ENCODE peak calls at places on chromosomes 13 and 19, in six cellular contexts. U, C, G, A, Y and H are unnamed samples.

GRCh38 chr13:71240906-71241305 is 626.1 kb downstream of the DACH1 start:
- DNase-seq in U (peak; percentile 41), C (no peak), G (no peak), A (no peak), Y (no peak), H (no peak)

GRCh38 chr19:42135836-42136235 is 3.6 kb upstream of the POU2F2 start:
- DNase-seq in U (no peak), C (no peak), G (no peak), A (no peak), Y (no peak), H (no peak)

GRCh38 chr13:30376426-30377311 is 45.6 kb upstream of the UBE2L5 start:
- DNase-seq in U (no peak), C (no peak), G (no peak), A (no peak), Y (peak; percentile 92), H (peak; percentile 60)

GRCh38 chr13:102097708-102098107 is 304.1 kb downstream of the FGF14 start:
- DNase-seq in U (no peak), C (no peak), G (no peak), A (no peak), Y (no peak), H (no peak)

GRCh38 chr19:7497292-7497691 is 8.5 kb upstream of the PEX11G start:
- DNase-seq in U (peak; percentile 72), C (no peak), G (no peak), A (no peak), Y (peak; percentile 47), H (no peak)

GRCh38 chr19:38658462-38659306 is 11.2 kb downstream of the ACTN4 start:
- DNase-seq in U (no peak), C (peak; percentile 71), G (no peak), A (peak; percentile 98), Y (no peak), H (no peak)

GRCh38 chr19:36140289-36141038 is 598 bp downstream of the CAPNS1 start:
- DNase-seq in U (peak; percentile 73), C (peak; percentile 36), G (peak; percentile 28), A (no peak), Y (peak; percentile 50), H (no peak)

GRCh38 chr13:75587679-75588078 is 38.1 kb downstream of the UCHL3 start:
- DNase-seq in U (peak; percentile 15), C (no peak), G (no peak), A (no peak), Y (peak; percentile 63), H (no peak)

GRCh38 chr13:51397262-51397933 is 55.4 kb downstream of the INTS6 start:
- DNase-seq in U (peak; percentile 21), C (no peak), G (no peak), A (peak; percentile 44), Y (peak; percentile 12), H (no peak)

GRCh38 chr13:21069561-21070004 is 8.2 kb upstream of the LATS2 start:
- DNase-seq in U (no peak), C (no peak), G (peak; percentile 37), A (peak; percentile 88), Y (peak; percentile 29), H (no peak)

GRCh38 chr13:90800082-90800746 is 547.3 kb upstream of the MIR17HG start:
- DNase-seq in U (no peak), C (peak; percentile 48), G (peak; percentile 77), A (no peak), Y (no peak), H (no peak)

GRCh38 chr19:46786236-46787039 is 2.0 kb downstream of the SLC1A5 start:
- DNase-seq in U (peak; percentile 59), C (peak; percentile 69), G (peak; percentile 67), A (peak; percentile 66), Y (peak; percentile 91), H (peak; percentile 64)
- TF ChIP-seq CTCF in U (no peak), C (no peak), G (no peak), A (no peak), Y (no peak), H (no peak)

GRCh38 chr13:98309569-98310335 is 132.7 kb upstream of the RNF113B start:
- DNase-seq in U (no peak), C (no peak), G (no peak), A (no peak), Y (no peak), H (no peak)
- H3K4me3 ChIP-seq in U (no peak overlapping the region), C (no peak overlapping the region), G (no peak overlapping the region), A (no peak overlapping the region), Y (no peak overlapping the region), H (no peak overlapping the region)

GRCh38 chr19:43759515-43759914 is 4.8 kb upstream of the SMG9 start:
- DNase-seq in U (no peak), C (no peak), G (no peak), A (no peak), Y (no peak), H (no peak)
- TF ChIP-seq CTCF in U (peak; percentile 34), C (no peak), G (no peak), A (peak; percentile 64), Y (no peak), H (peak; percentile 57)

DNA sequence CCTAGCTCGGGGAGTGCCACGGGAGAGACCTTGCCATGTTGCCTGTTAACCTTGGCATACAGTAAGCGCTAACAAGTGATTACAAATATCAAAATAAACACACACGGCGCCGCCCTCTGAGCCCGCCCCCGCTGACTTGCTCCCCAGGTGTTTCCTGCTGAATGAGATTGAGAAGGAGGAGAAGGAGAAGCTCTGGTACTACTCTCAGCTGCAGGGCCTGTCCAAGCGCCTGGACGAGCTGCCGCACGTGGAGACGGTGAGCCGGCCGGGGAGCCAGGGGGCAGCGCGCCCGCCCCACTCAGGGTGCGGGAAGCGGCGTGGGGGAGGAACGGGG is 5.0 kb downstream of the APC2 start:
- DNase-seq in U (no peak), C (no peak), G (no peak), A (no peak), Y (peak; percentile 50), H (no peak)
- H3K4me3 ChIP-seq in U (no peak overlapping the region), C (no peak overlapping the region), G (no peak overlapping the region), A (no peak overlapping the region), Y (no peak overlapping the region), H (no peak overlapping the region)

GRCh38 chr19:12899891-12900518 is 9.0 kb downstream of the GCDH start:
- DNase-seq in U (no peak), C (no peak), G (no peak), A (no peak), Y (no peak), H (no peak)
- TF ChIP-seq CTCF in U (no peak), C (no peak), G (no peak), A (no peak), Y (no peak), H (no peak)

GRCh38 chr19:58395220-58395978 is at the start of gene RNF225:
- DNase-seq in U (no peak), C (no peak), G (no peak), A (no peak), Y (peak; percentile 23), H (no peak)
- H3K4me3 ChIP-seq in U (peak within 1 kb of the TSS; percentile 43), C (peak within 1 kb of the TSS; percentile 18), G (peak within 1 kb of the TSS; percentile 33), A (no peak within 1 kb of the TSS), Y (no peak within 1 kb of the TSS), H (no peak within 1 kb of the TSS)

GRCh38 chr13:113742000-113742441 is 17.0 kb upstream of the TMEM255B start:
- DNase-seq in U (peak; percentile 53), C (no peak), G (no peak), A (no peak), Y (peak; percentile 92), H (no peak)
- TF ChIP-seq CTCF in U (peak; percentile 49), C (no peak), G (peak; percentile 13), A (peak; percentile 32), Y (no peak), H (peak; percentile 30)

DNA sequence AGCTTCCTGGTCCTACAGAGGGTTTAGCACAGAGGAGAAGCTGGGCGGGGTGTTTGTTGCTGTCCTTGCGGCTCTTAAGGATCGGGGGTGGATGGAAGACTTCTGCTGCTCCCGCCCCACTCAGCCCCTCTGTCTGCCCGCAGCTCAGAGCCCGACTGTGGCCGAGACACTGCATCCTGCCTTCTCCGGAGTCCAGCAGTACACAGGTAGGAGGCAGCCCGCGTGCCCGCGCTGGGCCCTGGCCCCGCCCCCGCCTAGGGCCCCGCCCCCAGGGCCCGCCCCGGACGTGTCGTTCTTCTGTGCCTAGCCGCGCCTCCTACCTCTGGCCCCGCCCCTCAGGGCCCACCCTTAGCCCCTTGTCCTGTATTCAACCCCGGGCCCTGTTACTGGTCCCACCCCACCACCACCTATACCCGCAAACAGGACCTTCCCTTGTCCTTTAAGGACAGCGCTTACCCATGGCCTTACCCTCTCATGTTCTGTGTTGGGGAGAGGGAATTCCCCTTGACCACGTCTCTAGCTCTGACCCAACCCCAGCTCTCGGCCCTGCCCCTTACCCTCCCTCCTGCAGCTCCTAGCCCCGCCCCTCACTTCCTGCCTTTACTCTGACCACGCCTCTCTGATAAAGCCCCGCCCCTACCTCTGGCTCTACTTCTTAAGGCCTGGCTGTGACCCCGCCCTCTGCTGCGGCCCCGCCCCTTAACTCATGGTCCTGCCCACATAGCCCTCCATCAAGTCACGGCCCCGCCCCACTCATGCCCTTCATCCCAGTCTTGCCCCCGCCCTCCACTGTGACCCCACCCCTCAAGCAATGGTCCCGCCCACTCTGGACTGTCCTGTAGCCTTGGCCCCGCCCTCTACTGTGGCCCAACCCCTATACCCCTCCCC is 60.5 kb downstream of the CELF5 start:
- DNase-seq in U (peak; percentile 97), C (peak; percentile 97), G (peak; percentile 21), A (peak; percentile 11), Y (peak; percentile 55), H (no peak)
- H3K4me3 ChIP-seq in U (peak overlapping the region; percentile 46), C (no peak overlapping the region), G (peak overlapping the region; percentile 25), A (peak overlapping the region; percentile 31), Y (peak overlapping the region; percentile 5), H (no peak overlapping the region)

GRCh38 chr19:2546128-2547032 is 70.5 kb downstream of the GADD45B start:
- DNase-seq in U (peak; percentile 90), C (peak; percentile 56), G (peak; percentile 90), A (no peak), Y (peak; percentile 88), H (no peak)

GRCh38 chr19:2542341-2543069 is 66.6 kb downstream of the GADD45B start:
- DNase-seq in U (no peak), C (no peak), G (peak; percentile 20), A (no peak), Y (peak; percentile 59), H (no peak)

GRCh38 chr19:2544576-2545415 is 68.9 kb downstream of the GADD45B start:
- DNase-seq in U (no peak), C (no peak), G (peak; percentile 14), A (no peak), Y (no peak), H (no peak)

GRCh38 chr19:2540646-2541454 is 64.9 kb downstream of the GADD45B start:
- DNase-seq in U (peak; percentile 98), C (peak; percentile 92), G (peak; percentile 93), A (peak; percentile 95), Y (no peak), H (no peak)

GRCh38 chr19:2543463-2544442 is 67.8 kb downstream of the GADD45B start:
- DNase-seq in U (peak; percentile 97), C (peak; percentile 94), G (peak; percentile 94), A (peak; percentile 93), Y (peak; percentile 86), H (no peak)
- TF ChIP-seq CTCF in U (no peak), C (no peak), G (peak; percentile 43), A (peak; percentile 38), Y (no peak), H (no peak)

DNA sequence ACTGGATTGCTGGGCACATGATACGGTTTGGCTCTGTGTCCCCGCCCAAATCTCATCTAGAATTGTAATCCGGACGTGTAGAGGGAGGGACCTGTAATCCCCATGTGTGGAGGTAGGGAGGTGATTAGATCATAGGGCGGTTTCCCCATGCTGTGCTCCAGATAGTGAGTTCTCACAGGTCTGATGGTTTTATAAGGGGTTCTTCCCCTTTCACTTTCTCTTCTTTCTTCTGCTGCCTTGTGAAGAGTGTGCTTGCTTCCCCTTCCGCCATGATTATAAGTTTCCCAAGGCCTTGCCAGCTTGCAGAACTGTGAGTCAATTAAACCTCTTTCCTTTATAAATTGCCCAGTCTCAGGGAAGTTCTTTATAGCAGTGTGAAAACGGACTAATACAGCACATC is 32.6 kb upstream of the MTIF3 start:
- DNase-seq in U (no peak), C (no peak), G (no peak), A (no peak), Y (peak; percentile 79), H (peak; percentile 87)
- H3K4me3 ChIP-seq in U (no peak overlapping the region), C (no peak overlapping the region), G (no peak overlapping the region), A (no peak overlapping the region), Y (peak overlapping the region; percentile 17), H (peak overlapping the region; percentile 3)